ENCODE peak calls at places on chromosome 14, in seven cellular contexts. T is fibroblast of lung; A is CD4-positive, CD25-positive, alpha-beta regulatory T cell; R is heart left ventricle; K is AG04449; M is AG09309; V is fibroblast of pulmonary artery. S is an unnamed sample.

GRCh38 chr14:88128811-88129210 is 123.9 kb downstream of the GPR65 start:
- DNase-seq in A (no peak), R (no peak), K (no peak), T (peak), M (no peak), V (peak), S (no peak)

GRCh38 chr14:74567219-74567618 is 44.8 kb downstream of the LTBP2 start:
- DNase-seq in V (no peak), T (no peak), K (no peak), A (no peak), R (no peak), M (no peak), S (no peak)

GRCh38 chr14:34970665-34971064 is 12.1 kb upstream of the SRP54 start:
- DNase-seq in A (no peak), R (no peak), V (no peak), T (no peak), K (no peak), M (no peak), S (no peak)

GRCh38 chr14:105486974-105487448 is 325 bp downstream of the CRIP1 start:
- DNase-seq in R (peak), K (no peak), M (no peak), T (no peak), V (no peak), A (peak), S (no peak)

GRCh38 chr14:42224053-42224888 is 617.6 kb downstream of the LRFN5 start:
- DNase-seq in R (peak), K (no peak), A (no peak), V (peak), T (peak), M (no peak), S (peak)

GRCh38 chr14:38616959-38617358 is 361.1 kb upstream of the CLEC14A start:
- DNase-seq in A (no peak), V (no peak), T (no peak), M (no peak), R (no peak), K (no peak), S (no peak)

GRCh38 chr14:72783741-72784140 is 110.2 kb downstream of the DPF3 start:
- DNase-seq in K (no peak), T (no peak), V (no peak), A (no peak), R (no peak), M (no peak), S (no peak)

GRCh38 chr14:23094666-23095195 is at the start of gene ACIN1:
- DNase-seq in T (peak), R (peak), K (peak), A (peak), M (peak), V (peak), S (peak)

GRCh38 chr14:104082807-104083206 is 2.7 kb upstream of the ASPG start:
- DNase-seq in T (no peak), M (no peak), R (peak), A (no peak), K (no peak), V (no peak), S (no peak)

GRCh38 chr14:26765768-26766550 is 168.1 kb upstream of the NOVA1 start:
- DNase-seq in K (no peak), V (peak), M (no peak), R (peak), A (no peak), T (peak), S (peak)

GRCh38 chr14:20454359-20454644 is 310 bp downstream of the OSGEP start:
- DNase-seq in M (no peak), A (peak), R (no peak), K (no peak), V (no peak), T (peak), S (no peak)

GRCh38 chr14:90403065-90403464 is 6.2 kb downstream of the CALM1 start:
- DNase-seq in V (no peak), M (no peak), R (no peak), T (no peak), K (no peak), A (no peak), S (no peak)

GRCh38 chr14:37397941-37398215 is 197.2 kb downstream of the FOXA1 start:
- DNase-seq in V (no peak), T (no peak), K (no peak), M (no peak), A (no peak), R (no peak), S (no peak)

GRCh38 chr14:94317259-94317658 is 5.9 kb downstream of the SERPINA6 start:
- DNase-seq in A (no peak), R (no peak), M (no peak), K (no peak), V (peak), T (no peak), S (no peak)

GRCh38 chr14:94313991-94314655 is 9.0 kb downstream of the SERPINA6 start:
- DNase-seq in K (no peak), A (no peak), T (peak), V (peak), M (no peak), R (no peak), S (no peak)

GRCh38 chr14:57578427-57579220 is 85.0 kb upstream of the CCDC198 start:
- DNase-seq in V (no peak), A (no peak), K (no peak), R (no peak), T (no peak), M (no peak), S (no peak)

GRCh38 chr14:66140213-66140918 is 345.8 kb upstream of the CCDC196 start:
- DNase-seq in R (no peak), T (no peak), M (no peak), V (no peak), A (peak), K (no peak), S (no peak)

GRCh38 chr14:50082784-50083466 is 33.4 kb downstream of the VCPKMT start:
- DNase-seq in M (no peak), A (peak), T (peak), K (no peak), R (no peak), V (no peak), S (no peak)

GRCh38 chr14:88834883-88835431 is 10.5 kb downstream of the TTC8 start:
- DNase-seq in V (peak), A (no peak), M (no peak), R (no peak), K (no peak), T (peak), S (no peak)

GRCh38 chr14:25267186-25267585 is 217.2 kb upstream of the STXBP6 start:
- DNase-seq in R (no peak), K (no peak), T (no peak), M (no peak), V (no peak), A (no peak), S (no peak)

GRCh38 chr14:79467837-79468236 is 743.5 kb downstream of the DIO2 start:
- DNase-seq in T (no peak), K (no peak), A (no peak), R (no peak), V (no peak), M (peak), S (no peak)

GRCh38 chr14:94460631-94461416 is 8.2 kb upstream of the SERPINA11 start:
- DNase-seq in M (no peak), K (no peak), V (no peak), R (no peak), T (no peak), A (no peak), S (no peak)

GRCh38 chr14:27228053-27228452 is 630.2 kb upstream of the NOVA1 start:
- DNase-seq in A (no peak), T (peak), M (no peak), V (no peak), K (no peak), R (no peak), S (no peak)

GRCh38 chr14:104707629-104708595 is 16.1 kb upstream of the ADSS1 start:
- DNase-seq in V (no peak), K (no peak), M (no peak), R (no peak), A (no peak), T (no peak), S (no peak)

GRCh38 chr14:23028800-23029199 is 5.9 kb downstream of the PSMB5 start:
- DNase-seq in M (no peak), K (no peak), R (no peak), T (peak), A (peak), V (peak), S (no peak)

GRCh38 chr14:53432378-53432802 is 279.3 kb upstream of the DDHD1 start:
- DNase-seq in T (peak), R (no peak), A (peak), K (no peak), V (peak), M (peak), S (no peak)

GRCh38 chr14:95095991-95096390 is 61.3 kb downstream of the DICER1 start:
- DNase-seq in A (no peak), T (no peak), K (no peak), V (no peak), R (no peak), M (no peak), S (no peak)

GRCh38 chr14:91862417-91862816 is 4.9 kb downstream of the TC2N start:
- DNase-seq in R (no peak), A (no peak), T (no peak), M (no peak), K (no peak), V (no peak), S (no peak)

GRCh38 chr14:29810657-29811056 is 117.0 kb downstream of the PRKD1 start:
- DNase-seq in A (no peak), R (no peak), M (peak), K (no peak), V (peak), T (peak), S (no peak)

GRCh38 chr14:90755661-90756304 is 60.4 kb downstream of the TTC7B start:
- DNase-seq in T (no peak), V (no peak), K (no peak), A (no peak), R (no peak), M (no peak), S (no peak)

GRCh38 chr14:59897757-59898383 is 22.1 kb upstream of the LRRC9 start:
- DNase-seq in M (no peak), K (no peak), R (no peak), V (peak), T (peak), A (peak), S (no peak)

GRCh38 chr14:98623806-98624430 is 648.1 kb downstream of the BCL11B start:
- DNase-seq in T (peak), A (no peak), K (no peak), V (no peak), R (no peak), M (no peak), S (no peak)

GRCh38 chr14:20662968-20663731 is 21.2 kb upstream of the RNASE4 start:
- DNase-seq in T (peak), A (peak), R (peak), V (peak), K (no peak), M (peak), S (no peak)

GRCh38 chr14:68283378-68284123 is 464.0 kb downstream of the RAD51B start:
- DNase-seq in V (no peak), T (no peak), M (no peak), K (no peak), R (peak), A (peak), S (no peak)

GRCh38 chr14:105060751-105061427 is 4.3 kb downstream of the GPR132 start:
- DNase-seq in T (no peak), A (peak), M (no peak), V (no peak), K (no peak), R (peak), S (no peak)

GRCh38 chr14:20606190-20606901 is 15.2 kb upstream of the RNASE12 start:
- DNase-seq in A (no peak), K (no peak), R (no peak), T (no peak), V (peak), M (no peak), S (no peak)

GRCh38 chr14:27536748-27537147 is 938.9 kb upstream of the NOVA1 start:
- DNase-seq in V (no peak), M (no peak), A (no peak), T (no peak), K (no peak), R (no peak), S (no peak)

DNA sequence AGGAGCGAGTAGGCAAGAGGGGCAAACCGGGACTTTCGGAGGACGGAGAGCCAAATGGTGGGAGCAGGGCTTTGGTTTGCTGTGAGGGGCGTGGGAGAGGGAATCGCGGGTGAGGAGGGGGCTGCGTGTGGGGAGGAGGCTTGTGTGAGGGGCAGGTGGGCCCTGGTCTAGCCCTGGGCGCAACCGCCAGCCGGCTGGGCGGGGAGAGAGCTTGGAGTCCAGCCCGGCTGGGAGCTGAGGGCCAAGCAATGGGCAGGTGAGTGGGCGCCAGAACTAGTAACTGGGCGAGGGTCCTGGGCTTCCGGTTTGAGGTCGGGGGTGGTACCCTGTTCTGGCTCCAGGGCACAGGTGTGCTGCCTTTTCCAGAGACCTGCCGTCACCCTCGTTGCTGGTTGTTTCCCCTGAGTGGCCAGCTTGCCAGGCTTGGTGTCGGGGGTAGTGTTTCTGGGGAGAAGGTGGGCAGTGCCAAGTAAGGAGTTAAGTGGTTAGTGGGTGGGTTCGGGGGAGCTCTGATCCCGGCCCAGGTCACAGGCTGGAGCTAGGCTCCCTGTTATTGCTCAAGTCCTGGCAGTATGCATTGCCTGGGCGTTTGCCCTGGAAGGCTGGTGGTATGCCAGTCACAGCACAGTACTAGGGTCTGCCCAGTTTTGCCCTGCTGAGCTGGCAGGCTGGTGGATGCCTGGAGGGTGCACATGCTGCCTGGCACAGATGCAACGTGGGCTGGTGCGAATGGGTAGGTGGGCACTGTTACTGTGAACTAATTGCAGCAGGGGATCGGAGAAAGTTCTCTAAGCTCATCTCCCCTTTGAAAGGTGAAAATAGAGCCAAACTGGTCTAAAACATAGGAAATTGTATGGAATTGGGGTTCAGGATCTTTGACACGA is 654 bp downstream of the CIPC start:
- DNase-seq in T (no peak), V (no peak), A (peak), K (no peak), M (no peak), R (peak), S (no peak)
- H3K4me3 ChIP-seq in T (peak), V (peak), A (peak), K (peak), M (peak), R (peak), S (peak)

GRCh38 chr14:100567009-100567876 is 20.0 kb downstream of the BEGAIN start:
- DNase-seq in T (no peak), K (no peak), V (no peak), A (no peak), M (no peak), R (no peak), S (no peak)
- H3K4me3 ChIP-seq in T (no peak), K (no peak), V (no peak), A (no peak), M (no peak), R (peak), S (peak)

GRCh38 chr14:61277232-61277631 is 3.9 kb downstream of the TMEM30B start:
- DNase-seq in A (no peak), R (no peak), K (no peak), T (no peak), M (no peak), V (no peak), S (no peak)
- H3K4me3 ChIP-seq in A (no peak), R (no peak), K (no peak), T (no peak), M (no peak), V (no peak), S (no peak)

GRCh38 chr14:51251486-51251885 is 11.4 kb downstream of the TMX1 start:
- DNase-seq in V (no peak), R (no peak), K (no peak), A (no peak), M (no peak), T (peak), S (no peak)
- H3K4me3 ChIP-seq in V (no peak), R (no peak), K (no peak), A (no peak), M (no peak), T (no peak), S (no peak)

S was measured in kidney epithelial cell.